ENCODE peak calls at places on chromosome 10, in five cellular contexts. M is HCT116, H is HepG2, Z is K562, L is GM12878. X is an unnamed sample.

GRCh38 chr10:15348579-15348978 is 22.5 kb downstream of the FAM171A1 start:
- DNase-seq in L (no peak), H (no peak), M (no peak), Z (no peak), X (no peak)

GRCh38 chr10:48251525-48252353 is 22.8 kb downstream of the FRMPD2 start:
- DNase-seq in H (no peak), L (no peak), Z (no peak), M (no peak), X (peak)

GRCh38 chr10:29688230-29688634 is 53.5 kb upstream of the SVIL start:
- DNase-seq in L (no peak), Z (no peak), M (peak), H (no peak), X (peak)

GRCh38 chr10:100516847-100517246 is 2.8 kb downstream of the SEC31B start:
- DNase-seq in L (no peak), H (peak), M (no peak), Z (peak), X (no peak)

GRCh38 chr10:102455893-102456471 is 4.6 kb upstream of the C10orf95 start:
- DNase-seq in H (no peak), Z (peak), L (no peak), M (no peak), X (no peak)

GRCh38 chr10:5992398-5992797 is 15.1 kb upstream of the IL15RA start:
- DNase-seq in H (no peak), Z (no peak), M (no peak), L (no peak), X (no peak)

GRCh38 chr10:127694580-127695193 is 42.3 kb upstream of the FOXI2 start:
- DNase-seq in M (peak), Z (peak), L (no peak), H (peak), X (peak)

GRCh38 chr10:121808835-121809234 is 119.0 kb downstream of the ATE1 start:
- DNase-seq in L (no peak), M (no peak), H (no peak), Z (no peak), X (no peak)

GRCh38 chr10:73506491-73506890 is 10.7 kb upstream of the PPP3CB start:
- DNase-seq in Z (no peak), M (no peak), L (no peak), H (no peak), X (no peak)

GRCh38 chr10:122333037-122333436 is 41.5 kb upstream of the PLEKHA1 start:
- DNase-seq in H (no peak), M (no peak), Z (no peak), L (no peak), X (no peak)

GRCh38 chr10:86937502-86938154 is 19.8 kb downstream of the MMRN2 start:
- DNase-seq in Z (no peak), L (no peak), H (no peak), M (no peak), X (no peak)

GRCh38 chr10:119306964-119307363 is 99.6 kb downstream of the GRK5 start:
- DNase-seq in M (no peak), Z (no peak), H (no peak), L (no peak), X (no peak)

GRCh38 chr10:129191848-129192247 is 275.2 kb upstream of the MGMT start:
- DNase-seq in L (no peak), H (no peak), Z (no peak), M (no peak), X (no peak)

GRCh38 chr10:75035975-75036708 is 75.3 kb upstream of the SAMD8 start:
- DNase-seq in M (no peak), L (no peak), H (no peak), Z (no peak), X (no peak)

GRCh38 chr10:43585981-43586738 is 11.7 kb upstream of the ZNF239 start:
- DNase-seq in Z (no peak), H (no peak), L (no peak), M (no peak), X (no peak)

GRCh38 chr10:34854147-34854601 is 39.1 kb upstream of the PARD3 start:
- DNase-seq in L (no peak), Z (no peak), M (no peak), H (no peak), X (no peak)

GRCh38 chr10:28708921-28709461 is 31.7 kb downstream of the BAMBI start:
- DNase-seq in Z (no peak), M (no peak), L (no peak), H (no peak), X (no peak)

GRCh38 chr10:27744478-27745379 is 890 bp downstream of the MKX start:
- DNase-seq in H (no peak), L (no peak), Z (no peak), M (no peak), X (no peak)

GRCh38 chr10:5976689-5977470 is 463 bp downstream of the IL15RA start:
- DNase-seq in H (no peak), Z (peak), M (peak), L (no peak), X (no peak)

GRCh38 chr10:91891285-91892001 is 17.8 kb downstream of the FGFBP3 start:
- DNase-seq in H (peak), L (no peak), M (no peak), Z (peak), X (no peak)

GRCh38 chr10:381346-381745 is 246.1 kb downstream of the ZMYND11 start:
- DNase-seq in L (no peak), M (no peak), Z (no peak), H (no peak), X (no peak)

GRCh38 chr10:70985824-70986336 is 97.5 kb upstream of the PCBD1 start:
- DNase-seq in Z (no peak), L (no peak), M (no peak), H (no peak), X (no peak)

GRCh38 chr10:15487376-15487775 is 116.3 kb upstream of the FAM171A1 start:
- DNase-seq in M (no peak), L (no peak), Z (no peak), H (no peak), X (no peak)

GRCh38 chr10:52818019-52818418 is 45.4 kb upstream of the MBL2 start:
- DNase-seq in M (peak), L (peak), Z (no peak), H (peak), X (no peak)

GRCh38 chr10:103853428-103854264 is 1.7 kb downstream of the SH3PXD2A start:
- DNase-seq in H (peak), L (no peak), Z (no peak), M (no peak), X (no peak)

GRCh38 chr10:124083740-124084397 is 9.5 kb downstream of the CHST15 start:
- DNase-seq in M (no peak), H (no peak), Z (no peak), L (no peak), X (no peak)

GRCh38 chr10:117545141-117546019 is 2.8 kb downstream of the EMX2 start:
- DNase-seq in H (no peak), Z (no peak), M (no peak), L (no peak), X (no peak)

GRCh38 chr10:97081621-97082235 is 104.0 kb downstream of the SLIT1 start:
- DNase-seq in M (peak), L (no peak), Z (peak), H (peak), X (peak)

GRCh38 chr10:73802276-73802991 is 9.0 kb downstream of the NDST2 start:
- DNase-seq in M (no peak), Z (no peak), H (no peak), L (no peak), X (no peak)

GRCh38 chr10:105109164-105109563 is 468.1 kb downstream of the SORCS3 start:
- DNase-seq in Z (no peak), H (no peak), M (no peak), L (no peak), X (no peak)

GRCh38 chr10:122113161-122113944 is 124.4 kb downstream of the TACC2 start:
- DNase-seq in M (peak), H (peak), L (no peak), Z (peak), X (no peak)

GRCh38 chr10:80382989-80383388 is 25.4 kb upstream of the PRXL2A start:
- DNase-seq in H (peak), M (peak), L (peak), Z (peak), X (peak)

GRCh38 chr10:43627942-43628341 is 20.7 kb downstream of the ZNF32 start:
- DNase-seq in H (no peak), L (no peak), Z (peak), M (no peak), X (no peak)

GRCh38 chr10:126062132-126063032 is 166.0 kb downstream of the FANK1 start:
- DNase-seq in L (no peak), H (no peak), Z (peak), M (peak), X (no peak)

GRCh38 chr10:61364619-61365018 is 88.6 kb downstream of the TMEM26 start:
- DNase-seq in L (no peak), H (no peak), M (no peak), Z (no peak), X (no peak)

GRCh38 chr10:3774814-3775670 is 10.0 kb downstream of the KLF6 start:
- DNase-seq in Z (peak), L (no peak), H (no peak), M (peak), X (no peak)

GRCh38 chr10:17415046-17415643 is 39.2 kb downstream of the ST8SIA6 start:
- DNase-seq in Z (no peak), H (no peak), L (no peak), M (no peak), X (no peak)

GRCh38 chr10:3125527-3126170 is 46.9 kb downstream of the PITRM1 start:
- DNase-seq in L (no peak), Z (no peak), H (no peak), M (no peak), X (no peak)

GRCh38 chr10:57579926-57580325 is 687.8 kb downstream of the IPMK start:
- DNase-seq in H (peak), Z (no peak), M (no peak), L (no peak), X (no peak)

DNA sequence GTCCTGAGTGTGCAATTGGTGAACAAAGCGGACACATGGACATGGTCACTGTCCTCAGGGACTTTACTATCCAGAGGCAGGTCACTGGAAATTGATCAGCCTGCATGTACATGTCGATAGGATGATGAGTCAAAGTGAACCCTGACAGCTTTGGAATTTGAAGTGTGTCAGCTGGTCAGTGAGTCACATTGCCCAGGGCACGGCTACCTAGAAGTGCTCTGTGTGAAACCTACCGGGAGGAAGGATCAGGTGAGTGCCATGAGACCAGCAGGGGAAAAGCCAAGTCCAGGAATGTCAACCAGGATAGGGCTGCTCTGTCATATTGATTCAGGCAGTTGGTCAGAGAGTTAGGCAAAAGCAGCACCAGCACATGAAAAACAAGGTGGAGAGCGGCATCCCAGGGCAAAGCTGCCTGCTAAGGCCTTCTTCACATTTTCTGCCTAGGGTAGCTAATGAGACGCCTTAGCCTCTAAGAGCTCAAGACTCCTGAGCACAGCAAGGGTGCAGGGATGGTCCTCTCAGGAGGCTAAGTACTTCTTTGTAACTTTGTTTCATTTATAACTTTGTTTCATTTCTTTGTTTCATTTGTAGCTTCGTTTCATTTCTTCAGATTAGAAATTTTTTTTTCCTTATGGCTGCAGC is 19.4 kb upstream of the PDCD4 start:
- DNase-seq in H (peak), M (peak), Z (no peak), L (no peak), X (no peak)
- TF ChIP-seq SRF in H (no peak), M (no peak), Z (no peak), L (no peak), X (no peak)

GRCh38 chr10:68594405-68594804 is 34.3 kb downstream of the TET1 start:
- DNase-seq in Z (peak), M (peak), H (no peak), L (no peak), X (no peak)
- TF ChIP-seq SRF in Z (no peak), M (no peak), H (no peak), L (no peak), X (no peak)

DNA sequence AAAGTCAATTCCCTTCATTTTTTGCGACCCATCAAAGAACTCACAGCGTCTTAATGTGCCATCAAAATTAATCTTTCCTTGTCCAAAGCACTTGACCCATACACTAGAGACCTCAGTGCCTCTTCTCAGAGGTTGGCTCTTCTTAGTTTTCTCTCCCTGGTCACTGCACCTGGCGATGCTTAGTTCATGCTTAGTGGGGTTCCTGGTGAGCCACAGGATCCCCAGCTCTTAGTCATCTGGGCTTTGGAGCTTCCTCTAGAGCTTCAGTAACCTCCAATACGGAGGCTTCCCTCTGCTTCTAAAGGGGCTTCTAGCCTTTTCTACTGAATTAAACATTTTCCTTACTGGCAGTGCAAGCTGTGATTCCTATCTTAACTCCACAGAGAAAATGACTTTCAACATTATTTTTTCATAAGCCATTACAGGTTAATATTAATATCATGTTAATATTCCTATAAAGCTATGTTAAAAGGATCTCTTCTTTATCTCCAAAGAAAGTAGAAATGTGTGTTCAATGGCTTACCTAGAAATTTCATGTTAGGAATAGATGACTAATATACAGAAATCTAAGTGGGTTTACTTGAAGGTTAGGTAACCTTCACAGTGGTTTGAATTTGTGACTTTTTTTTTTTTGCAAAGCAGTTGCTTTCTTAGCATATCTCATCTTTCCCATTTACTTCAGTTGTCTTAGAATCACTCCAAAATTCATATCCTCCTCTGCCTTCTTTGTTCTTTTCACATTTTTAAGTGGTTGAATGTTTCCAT is 295.2 kb downstream of the CAMK1D start:
- DNase-seq in M (no peak), Z (no peak), H (no peak), L (no peak), X (no peak)
- TF ChIP-seq SRF in M (no peak), Z (no peak), H (no peak), L (no peak), X (no peak)

DNA sequence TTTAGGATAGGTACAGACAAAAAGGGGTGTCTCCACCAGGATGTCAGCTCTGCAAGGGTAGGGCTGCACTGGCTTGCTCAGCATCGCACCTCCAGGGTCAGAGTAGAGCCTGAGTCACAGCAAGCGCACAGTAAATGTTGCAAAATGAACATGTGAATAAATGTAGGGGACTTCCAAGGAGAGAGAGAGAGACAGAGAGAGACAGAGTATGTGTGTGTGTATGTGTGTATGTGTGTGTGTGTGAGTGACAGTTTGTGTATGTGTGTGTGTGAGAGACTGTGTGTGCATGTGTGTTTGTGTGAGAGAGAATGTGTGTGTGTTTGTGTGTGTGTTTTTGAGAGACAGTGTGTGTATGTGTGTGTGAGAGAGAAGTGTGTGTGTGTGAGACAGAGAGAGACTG is 163.3 kb downstream of the RPS24 start:
- DNase-seq in H (no peak), Z (no peak), L (peak), M (no peak), X (no peak)
- TF ChIP-seq SRF in H (no peak), Z (no peak), L (no peak), M (no peak), X (no peak)

X was measured in H1.